ENCODE peak calls at places on chromosomes 12 and 14, in seven cellular contexts. Q, N, T, S, F, E and C are unnamed samples.

GRCh38 chr12:126831115-126831514 is 1435.9 kb upstream of the TMEM132C start:
- DNase-seq in E (no peak), N (no peak), Q (no peak), F (no peak), T (no peak), S (no peak), C (no peak)

GRCh38 chr14:23053426-23053825 is 3.9 kb downstream of the CDH24 start:
- DNase-seq in N (no peak), F (no peak), T (no peak), E (no peak), S (no peak), Q (no peak), C (no peak)

GRCh38 chr14:103899316-103899715 is 28.9 kb upstream of the TDRD9 start:
- DNase-seq in S (no peak), Q (no peak), T (no peak), E (no peak), N (no peak), F (no peak), C (no peak)

GRCh38 chr14:81408595-81408994 is 8.5 kb upstream of the STON2 start:
- DNase-seq in N (no peak), S (no peak), E (no peak), Q (no peak), F (no peak), T (no peak), C (no peak)

GRCh38 chr12:52185400-52185967 is 6.3 kb downstream of the KRT80 start:
- DNase-seq in S (no peak), E (no peak), N (no peak), T (no peak), Q (no peak), F (no peak), C (no peak)

GRCh38 chr14:90409209-90409730 is 12.4 kb downstream of the CALM1 start:
- DNase-seq in E (peak), T (no peak), F (peak), S (peak), N (no peak), Q (no peak), C (peak)

GRCh38 chr12:5435161-5435560 is 3.3 kb downstream of the NTF3 start:
- DNase-seq in S (no peak), N (no peak), Q (no peak), F (no peak), T (no peak), E (no peak), C (no peak)

GRCh38 chr14:72599579-72600470 is 294.1 kb downstream of the DPF3 start:
- DNase-seq in F (no peak), S (no peak), Q (no peak), T (no peak), E (no peak), N (no peak), C (no peak)

GRCh38 chr12:45674583-45674982 is 54.9 kb upstream of the ARID2 start:
- DNase-seq in N (peak), E (peak), F (peak), Q (no peak), S (peak), T (no peak), C (peak)

GRCh38 chr14:105989746-105990302 is 463.4 kb downstream of the TMEM121 start:
- DNase-seq in T (no peak), F (no peak), S (no peak), N (no peak), Q (no peak), E (no peak), C (no peak)

GRCh38 chr14:100712490-100712889 is 14.2 kb upstream of the DLK1 start:
- DNase-seq in T (no peak), F (no peak), Q (no peak), S (no peak), N (no peak), E (no peak), C (no peak)

GRCh38 chr14:51157012-51157411 is 62.1 kb upstream of the TRIM9 start:
- DNase-seq in F (peak), S (peak), T (peak), Q (no peak), E (no peak), N (no peak), C (no peak)

GRCh38 chr14:60563113-60563512 is 54.2 kb downstream of the SIX6 start:
- DNase-seq in S (no peak), T (no peak), F (peak), N (no peak), E (peak), Q (no peak), C (peak)

GRCh38 chr12:76402259-76402658 is 54.0 kb upstream of the BBS10 start:
- DNase-seq in N (no peak), F (no peak), Q (no peak), E (no peak), T (no peak), S (no peak), C (no peak)

GRCh38 chr12:28222081-28222700 is 31.9 kb downstream of the CCDC91 start:
- DNase-seq in S (no peak), F (no peak), N (no peak), E (no peak), T (no peak), Q (no peak), C (no peak)

GRCh38 chr12:59559702-59560101 is 36.1 kb upstream of the SLC16A7 start:
- DNase-seq in T (no peak), S (no peak), E (no peak), F (peak), N (no peak), Q (no peak), C (no peak)

GRCh38 chr14:63725786-63726185 is 2.1 kb downstream of the SGPP1 start:
- DNase-seq in E (no peak), T (no peak), S (no peak), Q (no peak), N (no peak), F (no peak), C (no peak)

GRCh38 chr12:117408161-117408791 is 46.9 kb upstream of the NOS1 start:
- DNase-seq in Q (peak), S (no peak), N (no peak), E (peak), F (peak), T (peak), C (no peak)